ENCODE peak calls at places on chromosomes 7 and 10, in nine cellular contexts. One of them, this sample, is unnamed.

GRCh38 chr7:158957921-158958471 is 101.6 kb downstream of the DYNC2I1 start:
- DNase-seq in pancreas: peak
- DNase-seq in PC-9: peak
- DNase-seq in fibroblast of pulmonary artery: no peak
- DNase-seq in HFF-Myc: no peak
- DNase-seq in GM12878: no peak
- DNase-seq in cardiac muscle cell: no peak
- DNase-seq in cardiac fibroblast: no peak
- DNase-seq in transverse colon: peak
- DNase-seq in this sample: no peak

GRCh38 chr7:33671521-33672262 is 233.6 kb upstream of the BMPER start:
- DNase-seq in cardiac fibroblast: no peak
- DNase-seq in PC-9: no peak
- DNase-seq in cardiac muscle cell: no peak
- DNase-seq in pancreas: no peak
- DNase-seq in GM12878: peak
- DNase-seq in transverse colon: no peak
- DNase-seq in HFF-Myc: no peak
- DNase-seq in fibroblast of pulmonary artery: no peak
- DNase-seq in this sample: no peak

GRCh38 chr7:141609566-141609965 is 58.4 kb downstream of the AGK start:
- DNase-seq in pancreas: no peak
- DNase-seq in cardiac muscle cell: no peak
- DNase-seq in transverse colon: no peak
- DNase-seq in PC-9: no peak
- DNase-seq in GM12878: no peak
- DNase-seq in fibroblast of pulmonary artery: no peak
- DNase-seq in cardiac fibroblast: no peak
- DNase-seq in HFF-Myc: no peak
- DNase-seq in this sample: no peak

GRCh38 chr10:14530465-14530864 is 199.7 kb upstream of the FRMD4A start:
- DNase-seq in pancreas: no peak
- DNase-seq in fibroblast of pulmonary artery: no peak
- DNase-seq in transverse colon: no peak
- DNase-seq in HFF-Myc: no peak
- DNase-seq in cardiac muscle cell: no peak
- DNase-seq in GM12878: no peak
- DNase-seq in PC-9: no peak
- DNase-seq in cardiac fibroblast: no peak
- DNase-seq in this sample: no peak

GRCh38 chr10:47438857-47439474 is 44.9 kb downstream of the ANXA8 start:
- DNase-seq in fibroblast of pulmonary artery: peak
- DNase-seq in cardiac muscle cell: peak
- DNase-seq in HFF-Myc: peak
- DNase-seq in cardiac fibroblast: peak
- DNase-seq in pancreas: peak
- DNase-seq in PC-9: peak
- DNase-seq in GM12878: no peak
- DNase-seq in transverse colon: peak
- DNase-seq in this sample: no peak

GRCh38 chr7:100486753-100487446 is 3.2 kb downstream of the NYAP1 start:
- DNase-seq in cardiac fibroblast: peak
- DNase-seq in pancreas: no peak
- DNase-seq in cardiac muscle cell: no peak
- DNase-seq in GM12878: no peak
- DNase-seq in fibroblast of pulmonary artery: no peak
- DNase-seq in transverse colon: no peak
- DNase-seq in HFF-Myc: no peak
- DNase-seq in PC-9: no peak
- DNase-seq in this sample: no peak

GRCh38 chr10:113496124-113496523 is 56.7 kb upstream of the HABP2 start:
- DNase-seq in pancreas: no peak
- DNase-seq in PC-9: no peak
- DNase-seq in GM12878: no peak
- DNase-seq in HFF-Myc: no peak
- DNase-seq in fibroblast of pulmonary artery: no peak
- DNase-seq in cardiac fibroblast: no peak
- DNase-seq in cardiac muscle cell: no peak
- DNase-seq in transverse colon: no peak
- DNase-seq in this sample: no peak

GRCh38 chr7:75987805-75988630 is 6.4 kb downstream of the TMEM120A start:
- DNase-seq in pancreas: no peak
- DNase-seq in HFF-Myc: no peak
- DNase-seq in fibroblast of pulmonary artery: no peak
- DNase-seq in cardiac muscle cell: no peak
- DNase-seq in cardiac fibroblast: no peak
- DNase-seq in GM12878: no peak
- DNase-seq in transverse colon: no peak
- DNase-seq in PC-9: no peak
- DNase-seq in this sample: peak

GRCh38 chr10:120495226-120495625 is 38.2 kb downstream of the PLPP4 start:
- DNase-seq in PC-9: no peak
- DNase-seq in fibroblast of pulmonary artery: peak
- DNase-seq in cardiac fibroblast: no peak
- DNase-seq in pancreas: no peak
- DNase-seq in HFF-Myc: no peak
- DNase-seq in transverse colon: no peak
- DNase-seq in GM12878: no peak
- DNase-seq in cardiac muscle cell: no peak
- DNase-seq in this sample: no peak

GRCh38 chr10:130687566-130687965 is 551.4 kb downstream of the GLRX3 start:
- DNase-seq in pancreas: no peak
- DNase-seq in transverse colon: no peak
- DNase-seq in cardiac fibroblast: no peak
- DNase-seq in HFF-Myc: no peak
- DNase-seq in cardiac muscle cell: no peak
- DNase-seq in PC-9: no peak
- DNase-seq in GM12878: no peak
- DNase-seq in fibroblast of pulmonary artery: no peak
- DNase-seq in this sample: no peak

GRCh38 chr10:130689743-130690626 is 553.8 kb downstream of the GLRX3 start:
- DNase-seq in cardiac muscle cell: no peak
- DNase-seq in pancreas: no peak
- DNase-seq in GM12878: no peak
- DNase-seq in HFF-Myc: no peak
- DNase-seq in PC-9: no peak
- DNase-seq in transverse colon: no peak
- DNase-seq in cardiac fibroblast: no peak
- DNase-seq in fibroblast of pulmonary artery: no peak
- DNase-seq in this sample: no peak

GRCh38 chr10:130691787-130692186 is 555.6 kb downstream of the GLRX3 start:
- DNase-seq in cardiac muscle cell: no peak
- DNase-seq in fibroblast of pulmonary artery: no peak
- DNase-seq in transverse colon: no peak
- DNase-seq in cardiac fibroblast: no peak
- DNase-seq in GM12878: no peak
- DNase-seq in PC-9: no peak
- DNase-seq in HFF-Myc: no peak
- DNase-seq in pancreas: no peak
- DNase-seq in this sample: no peak

GRCh38 chr10:130686680-130687300 is 550.6 kb downstream of the GLRX3 start:
- DNase-seq in fibroblast of pulmonary artery: no peak
- DNase-seq in PC-9: no peak
- DNase-seq in pancreas: no peak
- DNase-seq in HFF-Myc: no peak
- DNase-seq in cardiac fibroblast: no peak
- DNase-seq in transverse colon: no peak
- DNase-seq in GM12878: no peak
- DNase-seq in cardiac muscle cell: peak
- DNase-seq in this sample: no peak
- TF ChIP-seq CTCF in fibroblast of pulmonary artery: no peak
- TF ChIP-seq CTCF in PC-9: no peak
- TF ChIP-seq CTCF in pancreas: peak
- TF ChIP-seq CTCF in HFF-Myc: no peak
- TF ChIP-seq CTCF in cardiac fibroblast: no peak
- TF ChIP-seq CTCF in transverse colon: no peak
- TF ChIP-seq CTCF in GM12878: no peak
- TF ChIP-seq CTCF in cardiac muscle cell: no peak
- TF ChIP-seq CTCF in this sample: no peak

GRCh38 chr10:6782378-6782777 is 202.3 kb upstream of the PRKCQ start:
- DNase-seq in pancreas: no peak
- DNase-seq in cardiac muscle cell: no peak
- DNase-seq in HFF-Myc: no peak
- DNase-seq in cardiac fibroblast: no peak
- DNase-seq in PC-9: no peak
- DNase-seq in transverse colon: no peak
- DNase-seq in fibroblast of pulmonary artery: no peak
- DNase-seq in GM12878: no peak
- DNase-seq in this sample: no peak

GRCh38 chr10:6780008-6780677 is 200.1 kb upstream of the PRKCQ start:
- DNase-seq in GM12878: no peak
- DNase-seq in cardiac muscle cell: no peak
- DNase-seq in cardiac fibroblast: no peak
- DNase-seq in PC-9: no peak
- DNase-seq in fibroblast of pulmonary artery: no peak
- DNase-seq in pancreas: no peak
- DNase-seq in HFF-Myc: no peak
- DNase-seq in transverse colon: no peak
- DNase-seq in this sample: no peak

GRCh38 chr10:6778992-6779701 is 199.1 kb upstream of the PRKCQ start:
- DNase-seq in transverse colon: no peak
- DNase-seq in pancreas: no peak
- DNase-seq in cardiac fibroblast: peak
- DNase-seq in GM12878: no peak
- DNase-seq in PC-9: peak
- DNase-seq in cardiac muscle cell: no peak
- DNase-seq in fibroblast of pulmonary artery: peak
- DNase-seq in HFF-Myc: peak
- DNase-seq in this sample: no peak

GRCh38 chr10:6776170-6776569 is 196.1 kb upstream of the PRKCQ start:
- DNase-seq in HFF-Myc: no peak
- DNase-seq in cardiac muscle cell: no peak
- DNase-seq in transverse colon: no peak
- DNase-seq in pancreas: no peak
- DNase-seq in fibroblast of pulmonary artery: no peak
- DNase-seq in cardiac fibroblast: no peak
- DNase-seq in GM12878: no peak
- DNase-seq in PC-9: no peak
- DNase-seq in this sample: no peak

GRCh38 chr10:6781133-6781770 is 201.2 kb upstream of the PRKCQ start:
- DNase-seq in HFF-Myc: no peak
- DNase-seq in transverse colon: no peak
- DNase-seq in cardiac fibroblast: no peak
- DNase-seq in PC-9: no peak
- DNase-seq in GM12878: peak
- DNase-seq in fibroblast of pulmonary artery: no peak
- DNase-seq in pancreas: no peak
- DNase-seq in cardiac muscle cell: no peak
- DNase-seq in this sample: no peak
- H3K4me3 ChIP-seq in HFF-Myc: no peak
- H3K4me3 ChIP-seq in transverse colon: no peak
- H3K4me3 ChIP-seq in cardiac fibroblast: no peak
- H3K4me3 ChIP-seq in PC-9: no peak
- H3K4me3 ChIP-seq in GM12878: peak
- H3K4me3 ChIP-seq in fibroblast of pulmonary artery: no peak
- H3K4me3 ChIP-seq in pancreas: no peak
- H3K4me3 ChIP-seq in cardiac muscle cell: no peak
- H3K4me3 ChIP-seq in this sample: no peak

DNA sequence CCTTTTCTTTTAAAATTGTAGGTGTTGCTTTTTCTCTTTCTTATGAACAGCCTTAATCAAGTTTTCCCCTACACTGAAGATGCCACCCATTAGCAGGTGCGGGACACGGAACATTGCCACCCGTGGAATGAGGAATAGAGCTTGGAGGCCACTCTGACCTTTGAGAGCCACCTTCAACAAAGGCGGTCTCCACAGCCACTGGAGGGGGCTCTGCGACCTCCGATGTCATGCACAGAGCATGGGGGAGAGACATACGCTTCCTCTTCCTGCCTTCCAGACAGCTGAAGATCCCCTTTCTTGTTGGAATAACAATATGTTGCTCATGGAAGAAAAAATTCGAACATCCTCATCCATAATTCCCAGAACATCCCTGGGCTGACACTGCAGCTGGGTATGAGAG is 39.1 kb downstream of the ADARB2 start:
- DNase-seq in transverse colon: no peak
- DNase-seq in fibroblast of pulmonary artery: no peak
- DNase-seq in GM12878: no peak
- DNase-seq in pancreas: no peak
- DNase-seq in PC-9: no peak
- DNase-seq in HFF-Myc: no peak
- DNase-seq in cardiac fibroblast: no peak
- DNase-seq in cardiac muscle cell: no peak
- DNase-seq in this sample: no peak
- TF ChIP-seq CTCF in transverse colon: no peak
- TF ChIP-seq CTCF in fibroblast of pulmonary artery: no peak
- TF ChIP-seq CTCF in GM12878: no peak
- TF ChIP-seq CTCF in pancreas: no peak
- TF ChIP-seq CTCF in PC-9: no peak
- TF ChIP-seq CTCF in HFF-Myc: no peak
- TF ChIP-seq CTCF in cardiac fibroblast: no peak
- TF ChIP-seq CTCF in cardiac muscle cell: no peak
- TF ChIP-seq CTCF in this sample: no peak

GRCh38 chr7:31020652-31021051 is 31.5 kb upstream of the ADCYAP1R1 start:
- DNase-seq in PC-9: no peak
- DNase-seq in HFF-Myc: no peak
- DNase-seq in fibroblast of pulmonary artery: no peak
- DNase-seq in cardiac muscle cell: no peak
- DNase-seq in cardiac fibroblast: no peak
- DNase-seq in transverse colon: no peak
- DNase-seq in GM12878: no peak
- DNase-seq in pancreas: no peak
- DNase-seq in this sample: no peak

GRCh38 chr7:31023877-31024276 is 28.2 kb upstream of the ADCYAP1R1 start:
- DNase-seq in pancreas: no peak
- DNase-seq in GM12878: peak
- DNase-seq in HFF-Myc: no peak
- DNase-seq in PC-9: no peak
- DNase-seq in fibroblast of pulmonary artery: no peak
- DNase-seq in transverse colon: no peak
- DNase-seq in cardiac fibroblast: no peak
- DNase-seq in cardiac muscle cell: no peak
- DNase-seq in this sample: no peak

GRCh38 chr7:31022726-31023125 is 29.4 kb upstream of the ADCYAP1R1 start:
- DNase-seq in GM12878: no peak
- DNase-seq in transverse colon: no peak
- DNase-seq in fibroblast of pulmonary artery: no peak
- DNase-seq in cardiac fibroblast: no peak
- DNase-seq in cardiac muscle cell: no peak
- DNase-seq in pancreas: no peak
- DNase-seq in HFF-Myc: no peak
- DNase-seq in PC-9: no peak
- DNase-seq in this sample: no peak

GRCh38 chr7:31019509-31019908 is 32.6 kb upstream of the ADCYAP1R1 start:
- DNase-seq in fibroblast of pulmonary artery: no peak
- DNase-seq in cardiac muscle cell: no peak
- DNase-seq in pancreas: no peak
- DNase-seq in transverse colon: no peak
- DNase-seq in GM12878: no peak
- DNase-seq in cardiac fibroblast: no peak
- DNase-seq in PC-9: no peak
- DNase-seq in HFF-Myc: no peak
- DNase-seq in this sample: no peak

DNA sequence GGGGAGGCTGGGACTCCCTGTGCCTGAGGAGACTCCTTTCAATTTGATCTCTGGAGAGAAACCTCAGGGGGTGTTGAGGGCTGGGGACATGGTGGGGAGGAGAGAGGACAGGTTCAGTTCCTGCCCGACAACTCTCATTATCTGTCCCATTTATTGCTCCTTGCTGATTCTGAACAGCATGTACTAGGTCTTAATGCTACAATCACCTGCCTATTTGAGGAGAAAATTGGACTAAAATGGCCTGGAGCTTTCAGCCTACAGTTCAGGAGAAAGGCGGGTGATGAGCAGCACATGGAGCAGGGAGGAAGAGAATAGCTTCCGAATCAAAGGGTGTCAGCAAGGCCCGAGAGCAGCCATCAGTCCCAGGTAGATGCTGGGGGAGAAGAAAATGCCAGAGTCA is 30.0 kb upstream of the ADCYAP1R1 start:
- DNase-seq in fibroblast of pulmonary artery: no peak
- DNase-seq in PC-9: no peak
- DNase-seq in HFF-Myc: no peak
- DNase-seq in pancreas: no peak
- DNase-seq in cardiac muscle cell: no peak
- DNase-seq in GM12878: no peak
- DNase-seq in transverse colon: no peak
- DNase-seq in cardiac fibroblast: no peak
- DNase-seq in this sample: no peak
- H3K4me3 ChIP-seq in fibroblast of pulmonary artery: no peak
- H3K4me3 ChIP-seq in PC-9: no peak
- H3K4me3 ChIP-seq in HFF-Myc: no peak
- H3K4me3 ChIP-seq in pancreas: no peak
- H3K4me3 ChIP-seq in cardiac muscle cell: no peak
- H3K4me3 ChIP-seq in GM12878: no peak
- H3K4me3 ChIP-seq in transverse colon: no peak
- H3K4me3 ChIP-seq in cardiac fibroblast: no peak
- H3K4me3 ChIP-seq in this sample: no peak